ENCODE peak calls at places on chromosomes 1 and 21, in six cellular contexts. One of them, this sample, is unnamed.
A peak's percentile ranks its signal among the peaks of the same experiment; 100 is the strongest.

GRCh38 chr1:230632273-230632873 is 9.9 kb upstream of the COG2 start:
- DNase-seq in A673: peak; percentile 38
- DNase-seq in T-cell: no peak
- DNase-seq in heart left ventricle: no peak
- DNase-seq in NB4: peak; percentile 54
- DNase-seq in stimulated activated CD4-positive, alpha-beta T cell treated with anti-CD3 and anti-CD28 coated beads, Interleukin-15, amount 100 ng/mL, for 1 hour: no peak
- DNase-seq in this sample: peak; percentile 14

GRCh38 chr1:31666290-31666963 is 21.8 kb upstream of the PEF1 start:
- DNase-seq in A673: peak; percentile 18
- DNase-seq in T-cell: no peak
- DNase-seq in heart left ventricle: no peak
- DNase-seq in NB4: peak; percentile 16
- DNase-seq in stimulated activated CD4-positive, alpha-beta T cell treated with anti-CD3 and anti-CD28 coated beads, Interleukin-15, amount 100 ng/mL, for 1 hour: no peak
- DNase-seq in this sample: no peak

GRCh38 chr1:51073456-51073855 is 28.6 kb upstream of the C1orf185 start:
- DNase-seq in A673: no peak
- DNase-seq in T-cell: no peak
- DNase-seq in heart left ventricle: no peak
- DNase-seq in NB4: no peak
- DNase-seq in stimulated activated CD4-positive, alpha-beta T cell treated with anti-CD3 and anti-CD28 coated beads, Interleukin-15, amount 100 ng/mL, for 1 hour: no peak
- DNase-seq in this sample: no peak

GRCh38 chr1:46822248-46822826 is 23.5 kb downstream of the CYP4B1 start:
- DNase-seq in A673: no peak
- DNase-seq in T-cell: no peak
- DNase-seq in heart left ventricle: no peak
- DNase-seq in NB4: no peak
- DNase-seq in stimulated activated CD4-positive, alpha-beta T cell treated with anti-CD3 and anti-CD28 coated beads, Interleukin-15, amount 100 ng/mL, for 1 hour: no peak
- DNase-seq in this sample: no peak

GRCh38 chr21:46399686-46400085 is 59.0 kb upstream of the DIP2A start:
- DNase-seq in A673: no peak
- DNase-seq in T-cell: no peak
- DNase-seq in heart left ventricle: peak; percentile 46
- DNase-seq in NB4: no peak
- DNase-seq in stimulated activated CD4-positive, alpha-beta T cell treated with anti-CD3 and anti-CD28 coated beads, Interleukin-15, amount 100 ng/mL, for 1 hour: no peak
- DNase-seq in this sample: no peak

GRCh38 chr21:27359141-27359540 is 392.3 kb upstream of the ADAMTS5 start:
- DNase-seq in A673: no peak
- DNase-seq in T-cell: no peak
- DNase-seq in heart left ventricle: no peak
- DNase-seq in NB4: no peak
- DNase-seq in stimulated activated CD4-positive, alpha-beta T cell treated with anti-CD3 and anti-CD28 coated beads, Interleukin-15, amount 100 ng/mL, for 1 hour: no peak
- DNase-seq in this sample: no peak

GRCh38 chr1:27968692-27969091 is 8.9 kb downstream of the XKR8 start:
- DNase-seq in A673: no peak
- DNase-seq in T-cell: no peak
- DNase-seq in heart left ventricle: no peak
- DNase-seq in NB4: no peak
- DNase-seq in stimulated activated CD4-positive, alpha-beta T cell treated with anti-CD3 and anti-CD28 coated beads, Interleukin-15, amount 100 ng/mL, for 1 hour: no peak
- DNase-seq in this sample: no peak

GRCh38 chr1:168373869-168374268 is 93.2 kb downstream of the TBX19 start:
- DNase-seq in A673: no peak
- DNase-seq in T-cell: no peak
- DNase-seq in heart left ventricle: no peak
- DNase-seq in NB4: no peak
- DNase-seq in stimulated activated CD4-positive, alpha-beta T cell treated with anti-CD3 and anti-CD28 coated beads, Interleukin-15, amount 100 ng/mL, for 1 hour: no peak
- DNase-seq in this sample: no peak

GRCh38 chr1:227131193-227131592 is 187.1 kb downstream of the CDC42BPA start:
- DNase-seq in A673: peak; percentile 31
- DNase-seq in T-cell: no peak
- DNase-seq in heart left ventricle: no peak
- DNase-seq in NB4: peak; percentile 25
- DNase-seq in stimulated activated CD4-positive, alpha-beta T cell treated with anti-CD3 and anti-CD28 coated beads, Interleukin-15, amount 100 ng/mL, for 1 hour: no peak
- DNase-seq in this sample: no peak

GRCh38 chr1:183674339-183674738 is 21.2 kb upstream of the APOBEC4 start:
- DNase-seq in A673: no peak
- DNase-seq in T-cell: no peak
- DNase-seq in heart left ventricle: no peak
- DNase-seq in NB4: no peak
- DNase-seq in stimulated activated CD4-positive, alpha-beta T cell treated with anti-CD3 and anti-CD28 coated beads, Interleukin-15, amount 100 ng/mL, for 1 hour: no peak
- DNase-seq in this sample: no peak

GRCh38 chr1:35574655-35575400 is 1.7 kb downstream of the TFAP2E start:
- DNase-seq in A673: no peak
- DNase-seq in T-cell: no peak
- DNase-seq in heart left ventricle: no peak
- DNase-seq in NB4: no peak
- DNase-seq in stimulated activated CD4-positive, alpha-beta T cell treated with anti-CD3 and anti-CD28 coated beads, Interleukin-15, amount 100 ng/mL, for 1 hour: no peak
- DNase-seq in this sample: no peak

GRCh38 chr1:6239950-6240768 is 3.8 kb upstream of the HES3 start:
- DNase-seq in A673: peak; percentile 73
- DNase-seq in T-cell: no peak
- DNase-seq in heart left ventricle: no peak
- DNase-seq in NB4: peak; percentile 65
- DNase-seq in stimulated activated CD4-positive, alpha-beta T cell treated with anti-CD3 and anti-CD28 coated beads, Interleukin-15, amount 100 ng/mL, for 1 hour: no peak
- DNase-seq in this sample: no peak

GRCh38 chr1:222711319-222712252 is 705 bp downstream of the AIDA start:
- DNase-seq in A673: peak; percentile 83
- DNase-seq in T-cell: peak; percentile 44
- DNase-seq in heart left ventricle: peak; percentile 73
- DNase-seq in NB4: peak; percentile 76
- DNase-seq in stimulated activated CD4-positive, alpha-beta T cell treated with anti-CD3 and anti-CD28 coated beads, Interleukin-15, amount 100 ng/mL, for 1 hour: peak; percentile 29
- DNase-seq in this sample: peak; percentile 74

This sample was measured in T-helper 1 cell.